ENCODE peak calls at places on chromosomes 16 and 17, in eight cellular contexts. One of them, this sample, is unnamed.

GRCh38 chr16:11183951-11184350 is 72.1 kb downstream of the SOCS1 start:
- DNase-seq in NB4: no peak
- DNase-seq in epithelial cell of esophagus: no peak
- DNase-seq in BE2C: no peak
- DNase-seq in stomach: no peak
- DNase-seq in ovary: no peak
- DNase-seq in Peyer's patch: no peak
- DNase-seq in Caco-2: no peak
- DNase-seq in this sample: no peak

GRCh38 chr17:33285413-33285812 is 7.7 kb downstream of the ASIC2 start:
- DNase-seq in NB4: no peak
- DNase-seq in epithelial cell of esophagus: peak
- DNase-seq in BE2C: no peak
- DNase-seq in stomach: no peak
- DNase-seq in ovary: no peak
- DNase-seq in Peyer's patch: no peak
- DNase-seq in Caco-2: no peak
- DNase-seq in this sample: no peak

GRCh38 chr17:42294469-42295398 is 6.4 kb downstream of the STAT5A start:
- DNase-seq in NB4: no peak
- DNase-seq in epithelial cell of esophagus: no peak
- DNase-seq in BE2C: no peak
- DNase-seq in stomach: no peak
- DNase-seq in ovary: peak
- DNase-seq in Peyer's patch: no peak
- DNase-seq in Caco-2: no peak
- DNase-seq in this sample: no peak

GRCh38 chr16:57106767-57107166 is 14.4 kb downstream of the CPNE2 start:
- DNase-seq in NB4: no peak
- DNase-seq in epithelial cell of esophagus: no peak
- DNase-seq in BE2C: peak
- DNase-seq in stomach: no peak
- DNase-seq in ovary: no peak
- DNase-seq in Peyer's patch: no peak
- DNase-seq in Caco-2: no peak
- DNase-seq in this sample: no peak

GRCh38 chr16:80105160-80105559 is 435.6 kb upstream of the DYNLRB2 start:
- DNase-seq in NB4: no peak
- DNase-seq in epithelial cell of esophagus: peak
- DNase-seq in BE2C: no peak
- DNase-seq in stomach: no peak
- DNase-seq in ovary: no peak
- DNase-seq in Peyer's patch: no peak
- DNase-seq in Caco-2: no peak
- DNase-seq in this sample: no peak

GRCh38 chr17:75610103-75610984 is 22.7 kb downstream of the MYO15B start:
- DNase-seq in NB4: no peak
- DNase-seq in epithelial cell of esophagus: peak
- DNase-seq in BE2C: no peak
- DNase-seq in stomach: peak
- DNase-seq in ovary: no peak
- DNase-seq in Peyer's patch: no peak
- DNase-seq in Caco-2: peak
- DNase-seq in this sample: no peak

GRCh38 chr16:4313563-4314531 is 2.0 kb upstream of the GLIS2 start:
- DNase-seq in NB4: peak
- DNase-seq in epithelial cell of esophagus: no peak
- DNase-seq in BE2C: no peak
- DNase-seq in stomach: peak
- DNase-seq in ovary: peak
- DNase-seq in Peyer's patch: no peak
- DNase-seq in Caco-2: peak
- DNase-seq in this sample: no peak

GRCh38 chr16:56115817-56116576 is 75.3 kb upstream of the GNAO1 start:
- DNase-seq in NB4: no peak
- DNase-seq in epithelial cell of esophagus: no peak
- DNase-seq in BE2C: no peak
- DNase-seq in stomach: no peak
- DNase-seq in ovary: no peak
- DNase-seq in Peyer's patch: no peak
- DNase-seq in Caco-2: no peak
- DNase-seq in this sample: no peak

GRCh38 chr16:31403590-31404352 is 10.6 kb downstream of the ITGAD start:
- DNase-seq in NB4: no peak
- DNase-seq in epithelial cell of esophagus: no peak
- DNase-seq in BE2C: no peak
- DNase-seq in stomach: no peak
- DNase-seq in ovary: no peak
- DNase-seq in Peyer's patch: no peak
- DNase-seq in Caco-2: no peak
- DNase-seq in this sample: no peak

GRCh38 chr16:12449795-12450194 is 353.9 kb downstream of the CPPED1 start:
- DNase-seq in NB4: no peak
- DNase-seq in epithelial cell of esophagus: peak
- DNase-seq in BE2C: no peak
- DNase-seq in stomach: no peak
- DNase-seq in ovary: no peak
- DNase-seq in Peyer's patch: no peak
- DNase-seq in Caco-2: no peak
- DNase-seq in this sample: no peak

GRCh38 chr16:74035816-74036215 is 260.8 kb upstream of the PSMD7 start:
- DNase-seq in NB4: peak
- DNase-seq in epithelial cell of esophagus: peak
- DNase-seq in BE2C: peak
- DNase-seq in stomach: no peak
- DNase-seq in ovary: no peak
- DNase-seq in Peyer's patch: no peak
- DNase-seq in Caco-2: no peak
- DNase-seq in this sample: no peak

GRCh38 chr17:30975042-30975820 is 4.4 kb downstream of the RNF135 start:
- DNase-seq in NB4: no peak
- DNase-seq in epithelial cell of esophagus: no peak
- DNase-seq in BE2C: no peak
- DNase-seq in stomach: peak
- DNase-seq in ovary: no peak
- DNase-seq in Peyer's patch: no peak
- DNase-seq in Caco-2: no peak
- DNase-seq in this sample: no peak

GRCh38 chr17:73302189-73302588 is 9.6 kb downstream of the CDC42EP4 start:
- DNase-seq in NB4: no peak
- DNase-seq in epithelial cell of esophagus: no peak
- DNase-seq in BE2C: no peak
- DNase-seq in stomach: no peak
- DNase-seq in ovary: no peak
- DNase-seq in Peyer's patch: no peak
- DNase-seq in Caco-2: no peak
- DNase-seq in this sample: no peak

GRCh38 chr17:32486701-32487459 is at the start of gene CDK5R1:
- DNase-seq in NB4: peak
- DNase-seq in epithelial cell of esophagus: peak
- DNase-seq in BE2C: peak
- DNase-seq in stomach: peak
- DNase-seq in ovary: peak
- DNase-seq in Peyer's patch: peak
- DNase-seq in Caco-2: peak
- DNase-seq in this sample: no peak

GRCh38 chr17:15954222-15954621 is 9.3 kb downstream of the ADORA2B start:
- DNase-seq in NB4: no peak
- DNase-seq in epithelial cell of esophagus: peak
- DNase-seq in BE2C: no peak
- DNase-seq in stomach: no peak
- DNase-seq in ovary: no peak
- DNase-seq in Peyer's patch: no peak
- DNase-seq in Caco-2: no peak
- DNase-seq in this sample: no peak

GRCh38 chr16:3026003-3026378 is 2.2 kb downstream of the THOC6 start:
- DNase-seq in NB4: no peak
- DNase-seq in epithelial cell of esophagus: no peak
- DNase-seq in BE2C: no peak
- DNase-seq in stomach: no peak
- DNase-seq in ovary: no peak
- DNase-seq in Peyer's patch: no peak
- DNase-seq in Caco-2: no peak
- DNase-seq in this sample: no peak

GRCh38 chr17:83076930-83077329 is 2.5 kb upstream of the METRNL start:
- DNase-seq in NB4: no peak
- DNase-seq in epithelial cell of esophagus: no peak
- DNase-seq in BE2C: no peak
- DNase-seq in stomach: no peak
- DNase-seq in ovary: no peak
- DNase-seq in Peyer's patch: no peak
- DNase-seq in Caco-2: peak
- DNase-seq in this sample: no peak

GRCh38 chr16:83136924-83137323 is 510.2 kb downstream of the CDH13 start:
- DNase-seq in NB4: no peak
- DNase-seq in epithelial cell of esophagus: no peak
- DNase-seq in BE2C: no peak
- DNase-seq in stomach: no peak
- DNase-seq in ovary: no peak
- DNase-seq in Peyer's patch: no peak
- DNase-seq in Caco-2: no peak
- DNase-seq in this sample: no peak

GRCh38 chr16:13150181-13150885 is 248.9 kb downstream of the SHISA9 start:
- DNase-seq in NB4: no peak
- DNase-seq in epithelial cell of esophagus: peak
- DNase-seq in BE2C: no peak
- DNase-seq in stomach: no peak
- DNase-seq in ovary: no peak
- DNase-seq in Peyer's patch: no peak
- DNase-seq in Caco-2: no peak
- DNase-seq in this sample: no peak

GRCh38 chr17:47994714-47995113 is 23.8 kb downstream of the CDK5RAP3 start:
- DNase-seq in NB4: no peak
- DNase-seq in epithelial cell of esophagus: no peak
- DNase-seq in BE2C: no peak
- DNase-seq in stomach: no peak
- DNase-seq in ovary: no peak
- DNase-seq in Peyer's patch: no peak
- DNase-seq in Caco-2: no peak
- DNase-seq in this sample: no peak

GRCh38 chr16:53822936-53823529 is 119.1 kb downstream of the FTO start:
- DNase-seq in NB4: no peak
- DNase-seq in epithelial cell of esophagus: no peak
- DNase-seq in BE2C: no peak
- DNase-seq in stomach: no peak
- DNase-seq in ovary: no peak
- DNase-seq in Peyer's patch: no peak
- DNase-seq in Caco-2: no peak
- DNase-seq in this sample: no peak

GRCh38 chr16:85088570-85089214 is 23.6 kb downstream of the CIBAR2 start:
- DNase-seq in NB4: no peak
- DNase-seq in epithelial cell of esophagus: peak
- DNase-seq in BE2C: no peak
- DNase-seq in stomach: no peak
- DNase-seq in ovary: no peak
- DNase-seq in Peyer's patch: no peak
- DNase-seq in Caco-2: no peak
- DNase-seq in this sample: no peak
- H3K4me3 ChIP-seq in NB4: no peak
- H3K4me3 ChIP-seq in epithelial cell of esophagus: no peak
- H3K4me3 ChIP-seq in BE2C: no peak
- H3K4me3 ChIP-seq in stomach: no peak
- H3K4me3 ChIP-seq in ovary: no peak
- H3K4me3 ChIP-seq in Peyer's patch: no peak
- H3K4me3 ChIP-seq in Caco-2: no peak
- H3K4me3 ChIP-seq in this sample: no peak

DNA sequence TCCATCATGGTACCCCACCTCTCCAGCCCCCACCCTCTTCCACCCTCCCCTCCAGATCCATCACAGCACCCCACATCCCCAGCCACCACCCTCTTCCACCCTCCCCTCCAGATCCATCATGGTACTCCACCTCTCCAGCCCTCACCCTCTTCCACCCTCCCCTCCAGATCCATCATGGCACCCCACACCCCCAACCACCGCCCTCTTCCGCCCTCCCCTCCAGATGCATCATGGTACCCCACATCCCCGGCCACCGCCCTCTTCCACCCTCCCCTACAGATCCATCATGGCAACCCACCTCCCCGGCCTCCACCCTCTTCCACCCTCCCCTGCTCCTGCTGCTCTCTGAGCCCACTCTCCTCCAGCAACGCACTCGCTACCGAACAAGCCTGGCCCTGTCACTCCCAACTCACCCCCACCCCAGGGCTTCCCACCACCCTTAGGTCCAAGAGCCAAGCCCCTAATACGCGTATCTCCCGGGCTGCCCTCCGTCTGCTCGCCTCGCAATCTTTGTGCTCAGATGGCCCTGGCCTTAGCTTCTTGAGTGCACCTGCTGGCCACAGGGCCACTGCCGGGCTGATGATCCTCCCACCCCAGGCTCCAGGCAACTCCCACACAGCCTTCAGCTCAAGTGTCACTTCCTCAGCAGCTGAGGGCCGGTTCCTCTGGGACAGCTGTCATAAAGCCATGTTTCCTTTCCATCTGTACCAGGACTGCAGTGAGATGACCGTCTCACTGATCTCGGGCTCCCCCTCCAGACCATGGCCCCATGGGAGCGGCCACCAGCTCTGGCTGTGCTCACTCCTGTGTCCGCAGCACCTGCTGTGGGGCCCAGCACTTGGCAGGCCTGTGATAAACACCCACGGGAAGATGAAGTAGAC is 25.5 kb downstream of the KDM8 start:
- DNase-seq in NB4: peak
- DNase-seq in epithelial cell of esophagus: no peak
- DNase-seq in BE2C: peak
- DNase-seq in stomach: no peak
- DNase-seq in ovary: no peak
- DNase-seq in Peyer's patch: no peak
- DNase-seq in Caco-2: no peak
- DNase-seq in this sample: peak
- TF ChIP-seq CTCF in NB4: no peak
- TF ChIP-seq CTCF in epithelial cell of esophagus: no peak
- TF ChIP-seq CTCF in BE2C: peak
- TF ChIP-seq CTCF in stomach: no peak
- TF ChIP-seq CTCF in ovary: no peak
- TF ChIP-seq CTCF in Peyer's patch: no peak
- TF ChIP-seq CTCF in Caco-2: no peak
- TF ChIP-seq CTCF in this sample: no peak

DNA sequence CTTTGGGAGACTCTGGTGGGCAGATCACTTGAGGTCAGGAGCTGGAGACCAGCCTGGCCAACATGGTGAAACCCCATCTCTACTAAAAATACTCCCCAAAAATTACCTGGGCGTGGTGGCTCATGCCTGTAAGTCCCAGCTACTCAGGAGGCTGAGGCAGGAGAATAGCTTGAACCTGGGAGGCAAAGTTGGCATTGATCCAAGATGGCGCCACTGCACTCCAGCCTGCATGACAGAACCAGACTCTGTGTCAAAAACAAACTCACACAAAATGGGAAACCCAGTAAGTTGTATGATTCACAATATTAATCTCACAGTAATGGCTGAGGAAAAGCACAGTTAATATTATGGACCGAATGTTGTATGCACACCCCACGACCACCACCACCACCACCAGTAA is 24.3 kb downstream of the WSB1 start:
- DNase-seq in NB4: no peak
- DNase-seq in epithelial cell of esophagus: no peak
- DNase-seq in BE2C: no peak
- DNase-seq in stomach: no peak
- DNase-seq in ovary: no peak
- DNase-seq in Peyer's patch: no peak
- DNase-seq in Caco-2: no peak
- DNase-seq in this sample: no peak
- H3K4me3 ChIP-seq in NB4: no peak
- H3K4me3 ChIP-seq in epithelial cell of esophagus: no peak
- H3K4me3 ChIP-seq in BE2C: no peak
- H3K4me3 ChIP-seq in stomach: no peak
- H3K4me3 ChIP-seq in ovary: no peak
- H3K4me3 ChIP-seq in Peyer's patch: no peak
- H3K4me3 ChIP-seq in Caco-2: no peak
- H3K4me3 ChIP-seq in this sample: no peak

GRCh38 chr17:50861822-50862528 is 4.2 kb downstream of the TOB1 start:
- DNase-seq in NB4: no peak
- DNase-seq in epithelial cell of esophagus: no peak
- DNase-seq in BE2C: no peak
- DNase-seq in stomach: no peak
- DNase-seq in ovary: no peak
- DNase-seq in Peyer's patch: no peak
- DNase-seq in Caco-2: no peak
- DNase-seq in this sample: no peak
- TF ChIP-seq CTCF in NB4: no peak
- TF ChIP-seq CTCF in epithelial cell of esophagus: no peak
- TF ChIP-seq CTCF in BE2C: no peak
- TF ChIP-seq CTCF in stomach: no peak
- TF ChIP-seq CTCF in ovary: no peak
- TF ChIP-seq CTCF in Peyer's patch: no peak
- TF ChIP-seq CTCF in Caco-2: no peak
- TF ChIP-seq CTCF in this sample: no peak